ENCODE peak calls at places on chromosomes 7 and 10, in nine cellular contexts. H is fibroblast of lung; Z is tibial artery; O is heart left ventricle; W is BJ; R is foreskin fibroblast; U is stomach; S is CD8-positive, alpha-beta T cell; P is lower lobe of right lung. K is an unnamed sample.
A peak's percentile ranks its signal among the peaks of the same experiment; 100 is the strongest.

GRCh38 chr7:43112088-43112940 is at the start of gene HECW1:
- DNase-seq in H (no peak), Z (no peak), O (no peak), W (no peak), R (no peak), U (no peak), S (no peak), P (no peak), K (no peak)

GRCh38 chr7:3722396-3722846 is 421.4 kb downstream of the SDK1 start:
- DNase-seq in H (peak; percentile 21), Z (no peak), O (no peak), W (no peak), R (peak; percentile 7), U (no peak), S (peak; percentile 12), P (no peak), K (no peak)

GRCh38 chr10:85319150-85319549 is 990.8 kb downstream of the CCSER2 start:
- DNase-seq in H (no peak), Z (no peak), O (no peak), W (no peak), R (no peak), U (no peak), S (no peak), P (no peak), K (no peak)

GRCh38 chr7:47356261-47356660 is 225.7 kb downstream of the TNS3 start:
- DNase-seq in H (no peak), Z (no peak), O (no peak), W (no peak), R (no peak), U (no peak), S (no peak), P (no peak), K (no peak)

GRCh38 chr7:3399858-3400257 is 98.8 kb downstream of the SDK1 start:
- DNase-seq in H (peak; percentile 29), Z (no peak), O (no peak), W (no peak), R (peak; percentile 2), U (no peak), S (no peak), P (no peak), K (no peak)

GRCh38 chr10:96616961-96617360 is 30.1 kb upstream of the TM9SF3 start:
- DNase-seq in H (no peak), Z (no peak), O (no peak), W (no peak), R (no peak), U (no peak), S (no peak), P (no peak), K (no peak)

GRCh38 chr7:102993532-102994029 is 80.8 kb downstream of the LRRC17 start:
- DNase-seq in H (peak; percentile 97), Z (no peak), O (peak; percentile 25), W (peak; percentile 26), R (peak; percentile 45), U (no peak), S (no peak), P (no peak), K (no peak)

GRCh38 chr7:142439739-142440138 is 181.9 kb upstream of the PRSS58 start:
- DNase-seq in H (no peak), Z (no peak), O (no peak), W (no peak), R (no peak), U (no peak), S (no peak), P (no peak), K (no peak)

GRCh38 chr10:182441-183201 is 47.4 kb downstream of the ZMYND11 start:
- DNase-seq in H (peak; percentile 48), Z (no peak), O (no peak), W (no peak), R (peak; percentile 48), U (no peak), S (no peak), P (no peak), K (no peak)

GRCh38 chr7:2722591-2722990 is 34.6 kb downstream of the AMZ1 start:
- DNase-seq in H (no peak), Z (peak; percentile 5), O (no peak), W (no peak), R (no peak), U (no peak), S (no peak), P (peak; percentile 19), K (no peak)

GRCh38 chr10:102111276-102111675 is 8.9 kb downstream of the LDB1 start:
- DNase-seq in H (no peak), Z (no peak), O (no peak), W (no peak), R (no peak), U (no peak), S (no peak), P (no peak), K (no peak)

GRCh38 chr10:125844673-125845300 is 21.4 kb downstream of the BCCIP start:
- DNase-seq in H (no peak), Z (no peak), O (no peak), W (no peak), R (no peak), U (no peak), S (no peak), P (no peak), K (no peak)

GRCh38 chr10:128064615-128065580 is 61.3 kb downstream of the MKI67 start:
- DNase-seq in H (peak; percentile 65), Z (peak; percentile 82), O (peak; percentile 70), W (no peak), R (peak; percentile 46), U (no peak), S (peak; percentile 73), P (peak; percentile 82), K (peak; percentile 35)

GRCh38 chr10:17516376-17516775 is 62.0 kb upstream of the ST8SIA6 start:
- DNase-seq in H (no peak), Z (no peak), O (no peak), W (no peak), R (no peak), U (no peak), S (no peak), P (no peak), K (no peak)

GRCh38 chr10:78082636-78083035 is 49.0 kb downstream of the RPS24 start:
- DNase-seq in H (no peak), Z (no peak), O (no peak), W (no peak), R (no peak), U (no peak), S (no peak), P (no peak), K (no peak)

GRCh38 chr7:50610521-50611277 is 45.5 kb upstream of the DDC start:
- DNase-seq in H (peak; percentile 28), Z (no peak), O (no peak), W (peak; percentile 20), R (peak; percentile 53), U (no peak), S (peak; percentile 60), P (no peak), K (no peak)

GRCh38 chr7:134997214-134997885 is 11.0 kb downstream of the AGBL3 start:
- DNase-seq in H (no peak), Z (no peak), O (no peak), W (no peak), R (no peak), U (no peak), S (no peak), P (no peak), K (no peak)

DNA sequence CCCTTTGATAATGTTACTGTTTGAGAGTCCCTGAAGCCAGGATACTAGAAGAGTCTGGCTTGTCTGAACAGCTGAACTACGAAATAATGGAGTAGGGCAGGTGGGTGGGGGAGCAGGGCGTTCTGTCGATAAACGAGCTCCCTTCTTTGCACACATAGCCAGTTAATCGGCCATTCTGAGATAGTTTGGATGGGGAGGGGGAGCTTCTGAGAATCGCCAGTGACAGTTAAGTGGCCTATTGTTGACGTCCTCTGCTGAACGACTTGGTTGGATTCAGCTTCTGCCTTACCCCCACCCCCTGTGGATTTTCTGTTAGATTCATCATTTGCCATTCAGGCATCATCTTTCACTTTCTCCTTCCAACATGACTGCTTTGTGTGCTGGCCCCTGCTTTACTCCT is 490 bp downstream of the CPA5 start:
- DNase-seq in H (no peak), Z (no peak), O (no peak), W (no peak), R (no peak), U (no peak), S (no peak), P (no peak), K (no peak)
- H3K4me3 ChIP-seq in H (no peak overlapping the region), Z (no peak overlapping the region), O (no peak overlapping the region), W (no peak overlapping the region), R (no peak overlapping the region), U (no peak overlapping the region), S (no peak overlapping the region), P (no peak overlapping the region), K (no peak overlapping the region)

DNA sequence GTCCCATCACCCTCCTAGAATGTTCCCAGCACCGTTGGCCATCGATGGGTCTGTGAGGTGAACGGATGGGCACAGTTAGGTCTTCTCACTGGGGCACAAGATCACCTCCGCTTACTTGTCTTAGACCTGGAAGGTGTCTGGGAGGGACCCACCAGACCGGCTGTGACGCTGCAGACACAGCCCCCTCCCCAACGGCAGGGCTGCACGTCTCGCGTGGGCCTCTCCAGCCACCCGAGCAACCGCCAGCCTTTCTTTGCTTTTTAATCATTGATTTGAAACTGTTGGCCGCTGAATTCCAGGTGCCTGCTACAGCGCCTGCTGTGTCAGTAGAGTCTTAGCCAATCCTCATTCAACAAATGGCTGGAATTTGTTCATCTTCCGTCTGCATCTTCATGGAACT is 90.4 kb downstream of the DYNC2I1 start:
- DNase-seq in H (no peak), Z (no peak), O (no peak), W (no peak), R (no peak), U (no peak), S (no peak), P (no peak), K (no peak)
- TF ChIP-seq CTCF in H (no peak), Z (no peak), O (no peak), W (no peak), R (no peak), U (no peak), S (no peak), P (no peak), K (no peak)

DNA sequence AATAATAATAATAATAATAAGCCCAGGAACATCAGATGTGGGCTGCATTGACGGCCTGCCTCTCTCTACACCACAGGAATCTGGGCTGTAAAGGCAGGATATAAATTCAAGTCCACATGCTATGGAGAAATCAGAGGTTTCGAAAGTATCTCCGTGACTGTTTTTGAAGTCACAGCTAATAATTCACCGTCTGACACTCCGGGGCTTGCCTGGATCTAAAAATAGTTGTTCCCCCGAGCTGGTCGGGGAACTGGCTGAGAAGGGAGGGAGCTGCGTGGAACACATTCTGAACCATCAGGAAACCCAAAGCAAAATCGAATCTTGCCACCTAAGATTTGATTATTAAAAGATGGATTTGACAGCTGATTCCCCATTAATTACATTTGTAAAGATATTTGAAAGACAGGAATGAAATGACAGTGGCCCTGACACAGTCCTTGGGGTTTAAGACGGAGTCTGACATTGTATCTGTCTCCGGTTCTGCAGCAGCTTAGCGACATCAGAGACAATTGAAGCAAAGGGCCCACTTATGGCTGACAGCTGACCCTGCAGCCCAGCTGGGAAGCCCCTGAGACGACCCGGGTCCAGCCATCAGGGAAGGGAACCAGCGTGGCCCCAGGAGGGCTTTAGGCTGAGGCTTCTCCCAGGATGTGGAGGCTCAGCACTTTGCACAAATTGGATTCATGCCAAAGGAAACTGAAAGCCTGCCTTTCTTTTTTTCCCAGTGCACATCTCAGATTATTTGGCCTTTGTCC is 35.2 kb downstream of the KLF6 start:
- DNase-seq in H (peak; percentile 99), Z (no peak), O (peak; percentile 52), W (peak; percentile 67), R (peak; percentile 86), U (no peak), S (peak; percentile 5), P (no peak), K (no peak)
- H3K4me3 ChIP-seq in H (peak overlapping the region; percentile 7), Z (peak overlapping the region; percentile 39), O (peak overlapping the region; percentile 24), W (no peak overlapping the region), R (peak overlapping the region; percentile 15), U (peak overlapping the region; percentile 27), S (no peak overlapping the region), P (peak overlapping the region; percentile 37), K (no peak overlapping the region)

GRCh38 chr7:74584160-74584954 is 73.2 kb upstream of the GTF2I start:
- DNase-seq in H (no peak), Z (no peak), O (no peak), W (no peak), R (no peak), U (no peak), S (no peak), P (no peak), K (no peak)
- TF ChIP-seq CTCF in H (no peak), Z (no peak), O (no peak), W (no peak), R (no peak), U (no peak), S (no peak), P (no peak), K (peak; percentile 15)

K was measured in mucosa of descending colon.